ENCODE peak calls at places on chromosomes 12 and 14, in four cellular contexts. U is fibroblast of pulmonary artery, C is epithelial cell of proximal tubule, L is HCT116. K is an unnamed sample.

GRCh38 chr12:2250797-2251196 is 198.0 kb downstream of the CACNA1C start:
- DNase-seq in U (no peak), C (no peak), L (no peak), K (no peak)

GRCh38 chr14:49051328-49052060 is 534.7 kb downstream of the RPS29 start:
- DNase-seq in U (no peak), C (peak), L (no peak), K (no peak)

GRCh38 chr12:58540480-58541299 is 379.6 kb downstream of the LRIG3 start:
- DNase-seq in U (peak), C (no peak), L (peak), K (peak)

GRCh38 chr14:76761198-76761848 is at the start of gene VASH1:
- DNase-seq in U (peak), C (no peak), L (peak), K (peak)

GRCh38 chr12:25051583-25052190 is 102.8 kb upstream of the BCAT1 start:
- DNase-seq in U (no peak), C (no peak), L (no peak), K (peak)

GRCh38 chr12:109833307-109834189 is at the start of gene TRPV4:
- DNase-seq in U (peak), C (no peak), L (no peak), K (no peak)

GRCh38 chr12:41604830-41605229 is 416.7 kb downstream of the PDZRN4 start:
- DNase-seq in U (peak), C (peak), L (no peak), K (peak)

GRCh38 chr12:1926274-1926673 is 7.8 kb upstream of the CACNA2D4 start:
- DNase-seq in U (no peak), C (no peak), L (no peak), K (peak)

GRCh38 chr14:34501997-34502396 is 37.5 kb downstream of the EAPP start:
- DNase-seq in U (peak), C (no peak), L (no peak), K (no peak)

GRCh38 chr12:108702534-108702933 is 28.8 kb downstream of the CORO1C start:
- DNase-seq in U (no peak), C (no peak), L (no peak), K (no peak)

GRCh38 chr12:6347367-6348338 is 5.8 kb upstream of the TNFRSF1A start:
- DNase-seq in U (peak), C (no peak), L (no peak), K (no peak)

GRCh38 chr14:102019141-102019540 is 54.8 kb downstream of the DYNC1H1 start:
- DNase-seq in U (no peak), C (no peak), L (no peak), K (no peak)

GRCh38 chr14:40847496-40847895 is 759.2 kb upstream of the LRFN5 start:
- DNase-seq in U (no peak), C (no peak), L (no peak), K (no peak)

GRCh38 chr12:58930770-58931324 is 10.5 kb upstream of the LRIG3 start:
- DNase-seq in U (no peak), C (no peak), L (no peak), K (no peak)

GRCh38 chr12:6432991-6433390 is 11.8 kb upstream of the CD27 start:
- DNase-seq in U (no peak), C (no peak), L (no peak), K (no peak)

GRCh38 chr14:22416193-22416592 is 172.8 kb downstream of the DAD1 start:
- DNase-seq in U (no peak), C (no peak), L (no peak), K (no peak)

GRCh38 chr14:93970967-93971634 is 5.3 kb downstream of the ASB2 start:
- DNase-seq in U (no peak), C (no peak), L (no peak), K (peak)

GRCh38 chr14:68942281-68943035 is 36.6 kb downstream of the ACTN1 start:
- DNase-seq in U (no peak), C (no peak), L (no peak), K (peak)

GRCh38 chr14:100899841-100900771 is 3.4 kb downstream of the RTL1 start:
- DNase-seq in U (no peak), C (no peak), L (no peak), K (peak)
- TF ChIP-seq CTCF in U (no peak), C (no peak), L (peak), K (no peak)

GRCh38 chr12:29773076-29773475 is 10.7 kb downstream of the TMTC1 start:
- DNase-seq in U (peak), C (no peak), L (no peak), K (no peak)

GRCh38 chr12:29771786-29772185 is 12.0 kb downstream of the TMTC1 start:
- DNase-seq in U (no peak), C (no peak), L (no peak), K (no peak)

GRCh38 chr12:29771165-29771564 is 12.6 kb downstream of the TMTC1 start:
- DNase-seq in U (no peak), C (no peak), L (no peak), K (no peak)

GRCh38 chr12:29768372-29768771 is 15.4 kb downstream of the TMTC1 start:
- DNase-seq in U (no peak), C (no peak), L (no peak), K (no peak)

DNA sequence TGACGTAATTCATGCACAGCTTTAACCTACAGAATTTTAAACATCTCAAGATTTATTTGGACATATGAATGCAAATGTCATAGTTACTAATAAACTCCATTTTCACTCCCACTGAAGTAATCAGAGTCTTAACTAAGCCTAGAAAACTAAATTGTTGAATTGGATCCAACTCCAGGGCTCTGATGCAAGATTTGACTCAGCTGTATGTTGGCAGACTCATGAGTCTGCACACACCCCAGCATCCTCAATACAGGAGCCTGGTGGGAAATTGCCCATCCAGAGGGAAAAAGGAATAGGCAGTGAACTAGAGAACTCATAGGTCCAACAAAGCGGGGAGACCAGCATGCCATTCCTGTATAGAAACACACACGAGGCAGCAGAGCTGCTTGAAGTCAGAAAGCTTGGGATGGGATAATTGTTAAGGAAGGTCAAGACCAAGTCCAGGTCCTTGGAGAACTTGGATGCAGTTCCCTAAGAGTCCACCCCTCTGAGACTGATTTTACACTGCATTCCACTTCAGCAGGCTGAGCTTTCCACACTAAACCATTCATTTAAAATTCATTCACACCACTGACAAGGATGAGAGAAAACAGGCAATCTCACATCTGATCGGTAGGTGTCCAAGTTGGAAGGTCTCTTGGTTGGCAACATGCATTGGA is 14.5 kb downstream of the TMTC1 start:
- DNase-seq in U (peak), C (no peak), L (no peak), K (no peak)
- TF ChIP-seq CTCF in U (no peak), C (no peak), L (no peak), K (no peak)

DNA sequence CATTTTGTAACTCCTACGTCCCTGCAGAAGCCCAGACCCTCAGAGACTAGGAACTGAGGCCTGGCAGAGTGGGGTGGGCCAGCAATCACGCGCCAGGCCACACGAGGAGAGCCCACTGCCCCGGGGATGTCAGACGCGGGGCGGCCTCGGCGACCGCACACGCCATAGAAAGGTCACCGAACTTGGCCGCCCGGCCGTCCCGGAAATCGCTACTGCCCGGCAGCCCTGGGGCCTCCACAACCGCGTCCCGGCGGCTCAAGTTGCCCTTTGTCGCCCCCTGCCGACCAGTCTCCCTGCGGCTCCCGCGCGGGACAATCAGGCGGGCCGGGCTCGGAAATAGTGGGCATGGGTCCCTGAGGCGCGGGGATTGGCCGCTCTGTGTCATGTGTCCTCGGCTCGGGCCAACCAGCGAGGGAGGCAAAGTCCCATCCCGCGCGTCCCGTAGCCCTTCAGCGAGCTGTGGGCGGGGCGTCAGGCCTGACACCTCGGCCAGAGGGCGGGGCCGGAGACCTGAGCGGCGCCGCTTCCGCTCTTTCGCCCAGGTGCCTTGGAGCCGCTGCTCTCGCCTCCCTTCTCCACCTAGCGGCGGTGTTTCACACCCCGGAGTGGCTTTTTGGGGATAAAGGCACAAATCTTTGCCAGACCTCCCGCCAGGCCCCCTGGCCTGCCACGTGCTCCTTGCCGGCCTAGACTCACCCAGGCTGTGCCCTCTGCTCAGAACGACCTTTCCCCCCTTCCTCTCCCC is 33.4 kb upstream of the DEGS2 start:
- DNase-seq in U (peak), C (peak), L (peak), K (peak)
- TF ChIP-seq CTCF in U (peak), C (peak), L (peak), K (peak)

DNA sequence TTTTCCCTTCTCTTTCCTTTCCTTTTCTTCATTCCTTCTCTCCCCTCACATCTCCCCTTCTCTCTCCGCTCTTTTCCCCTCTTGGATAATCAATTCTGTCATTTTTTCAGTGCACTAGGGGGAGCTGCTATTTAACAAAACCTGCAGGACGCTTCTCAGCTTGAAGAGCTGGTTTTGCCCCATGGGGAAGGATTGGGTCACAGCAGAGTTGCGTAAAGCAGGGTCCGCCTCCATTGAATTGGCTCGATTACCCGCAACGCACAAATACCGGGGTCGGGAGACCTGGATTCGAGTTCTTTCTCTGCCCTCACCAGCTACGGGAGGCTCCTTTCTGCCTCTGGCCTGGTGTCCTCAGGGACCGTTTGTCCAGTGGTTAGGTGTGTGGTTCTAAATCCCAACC is 42.1 kb upstream of the CHGA start:
- DNase-seq in U (peak), C (no peak), L (peak), K (peak)
- TF ChIP-seq CTCF in U (peak), C (peak), L (peak), K (peak)